ENCODE peak calls at places on chromosomes 5 and 9, in five cellular contexts. R is KBM-7; Q is activated T-cell treated with anti-CD3 and anti-CD28 coated beads, Interleukin-2, amount 50 U/mL, for 24 hours; W is germinal center; Z is GM23248. I is an unnamed sample.

GRCh38 chr5:169009171-169009570 is 291.8 kb downstream of the SLIT3 start:
- DNase-seq in Q (no peak), W (no peak), R (no peak), Z (peak; percentile 72), I (no peak)

GRCh38 chr5:1316941-1317340 is 22.1 kb upstream of the TERT start:
- DNase-seq in Q (peak; percentile 30), Z (no peak), W (no peak), R (no peak), I (no peak)

GRCh38 chr9:107708786-107709185 is 219.2 kb upstream of the KLF4 start:
- DNase-seq in Z (no peak), Q (no peak), W (no peak), R (no peak), I (no peak)

GRCh38 chr9:35852267-35852815 is 17.9 kb downstream of the OR13J1 start:
- DNase-seq in W (no peak), Z (no peak), R (no peak), Q (no peak), I (no peak)

GRCh38 chr9:90070056-90070455 is 465.2 kb downstream of the GADD45G start:
- DNase-seq in W (no peak), Z (peak; percentile 11), Q (no peak), R (no peak), I (no peak)

GRCh38 chr5:82358454-82358853 is 80.3 kb upstream of the RPS23 start:
- DNase-seq in R (no peak), Q (no peak), W (no peak), Z (peak; percentile 64), I (no peak)

GRCh38 chr5:150350524-150351344 is 6.8 kb upstream of the TCOF1 start:
- DNase-seq in W (peak; percentile 65), R (peak; percentile 67), Q (peak; percentile 55), Z (peak; percentile 85), I (peak; percentile 80)

GRCh38 chr9:110126986-110127864 is 80.7 kb downstream of the C9orf152 start:
- DNase-seq in Z (no peak), W (no peak), Q (no peak), R (peak; percentile 30), I (no peak)

GRCh38 chr5:62265648-62266112 is 40.3 kb upstream of the KIF2A start:
- DNase-seq in Z (no peak), Q (no peak), R (no peak), W (no peak), I (no peak)

GRCh38 chr5:127013407-127013806 is 17.0 kb downstream of the MARCHF3 start:
- DNase-seq in Z (peak; percentile 10), R (no peak), W (no peak), Q (no peak), I (no peak)

GRCh38 chr5:177552839-177553455 is 1.4 kb downstream of the FAM193B start:
- DNase-seq in Q (no peak), W (no peak), Z (peak; percentile 74), R (no peak), I (peak; percentile 34)

GRCh38 chr9:3553076-3553765 is 27.4 kb upstream of the RFX3 start:
- DNase-seq in Z (no peak), Q (no peak), W (no peak), R (no peak), I (no peak)

GRCh38 chr5:98899456-98899855 is 29.4 kb downstream of the CHD1 start:
- DNase-seq in R (no peak), Z (no peak), Q (no peak), W (no peak), I (no peak)

GRCh38 chr5:54994628-54995027 is 9.2 kb upstream of the ESM1 start:
- DNase-seq in Q (no peak), Z (no peak), W (no peak), R (no peak), I (no peak)